ENCODE peak calls at places on chromosomes 4 and X, in eight cellular contexts. Q, G, E, V, O, R, F and C are unnamed samples.

GRCh38 chr4:40200881-40201797 is 4.3 kb downstream of the RHOH start:
- DNase-seq in Q (no peak), G (no peak), E (no peak), V (no peak), O (no peak), R (peak), F (no peak), C (no peak)

GRCh38 chrX:29555465-29556091 is 659.8 kb upstream of the MAGEB2 start:
- DNase-seq in Q (no peak), G (no peak), E (no peak), V (no peak), O (no peak), R (no peak), F (no peak), C (no peak)

GRCh38 chrX:108245462-108245861 is 153.9 kb downstream of the ATG4A start:
- DNase-seq in Q (no peak), G (no peak), E (no peak), V (no peak), O (no peak), R (no peak), F (peak), C (no peak)

GRCh38 chrX:12988797-12989196 is 13.9 kb downstream of the TMSB4X start:
- DNase-seq in Q (no peak), G (no peak), E (no peak), V (no peak), O (no peak), R (no peak), F (no peak), C (no peak)

GRCh38 chr4:101356928-101357327 is 9.6 kb upstream of the PPP3CA start:
- DNase-seq in Q (no peak), G (no peak), E (no peak), V (no peak), O (no peak), R (peak), F (no peak), C (no peak)

GRCh38 chr4:123833156-123833555 is 436.6 kb downstream of the SPRY1 start:
- DNase-seq in Q (no peak), G (no peak), E (no peak), V (no peak), O (no peak), R (peak), F (no peak), C (no peak)

GRCh38 chr4:79948739-79949138 is 124.3 kb downstream of the ANTXR2 start:
- DNase-seq in Q (no peak), G (no peak), E (no peak), V (no peak), O (no peak), R (no peak), F (no peak), C (no peak)

GRCh38 chrX:150933945-150934350 is 35.5 kb upstream of the CD99L2 start:
- DNase-seq in Q (no peak), G (no peak), E (no peak), V (no peak), O (no peak), R (no peak), F (no peak), C (no peak)

GRCh38 chrX:23742174-23742692 is 843 bp downstream of the ACOT9 start:
- DNase-seq in Q (no peak), G (no peak), E (no peak), V (peak), O (peak), R (no peak), F (peak), C (peak)

GRCh38 chr4:108116423-108117168 is 52.1 kb downstream of the LEF1 start:
- DNase-seq in Q (no peak), G (no peak), E (no peak), V (no peak), O (no peak), R (no peak), F (no peak), C (no peak)

GRCh38 chr4:89723096-89723495 is 113.9 kb downstream of the SNCA start:
- DNase-seq in Q (no peak), G (no peak), E (no peak), V (no peak), O (no peak), R (no peak), F (no peak), C (no peak)

GRCh38 chrX:10011261-10011931 is 44.2 kb downstream of the CLDN34 start:
- DNase-seq in Q (peak), G (no peak), E (no peak), V (no peak), O (no peak), R (no peak), F (peak), C (no peak)

GRCh38 chrX:22063284-22063683 is 31.2 kb downstream of the PHEX start:
- DNase-seq in Q (no peak), G (no peak), E (peak), V (no peak), O (no peak), R (no peak), F (no peak), C (peak)

GRCh38 chr4:83109480-83110221 is 4.9 kb downstream of the PLAC8 start:
- DNase-seq in Q (peak), G (peak), E (peak), V (peak), O (peak), R (no peak), F (peak), C (peak)

GRCh38 chrX:129737921-129738320 is 858 bp upstream of the XPNPEP2 start:
- DNase-seq in Q (no peak), G (no peak), E (no peak), V (no peak), O (no peak), R (no peak), F (no peak), C (no peak)

GRCh38 chr4:37628977-37629609 is 57.1 kb downstream of the RELL1 start:
- DNase-seq in Q (peak), G (no peak), E (no peak), V (no peak), O (no peak), R (peak), F (no peak), C (no peak)

GRCh38 chr4:140151700-140152014 is 2.3 kb downstream of the MAML3 start:
- DNase-seq in Q (peak), G (peak), E (peak), V (peak), O (peak), R (no peak), F (peak), C (peak)

GRCh38 chr4:66736593-66736992 is 808.7 kb downstream of the CENPC start:
- DNase-seq in Q (no peak), G (no peak), E (no peak), V (no peak), O (no peak), R (no peak), F (no peak), C (no peak)

GRCh38 chr4:76250962-76251361 is 559 bp upstream of the FAM47E start:
- DNase-seq in Q (no peak), G (no peak), E (no peak), V (no peak), O (no peak), R (no peak), F (peak), C (no peak)

GRCh38 chr4:181650033-181650825 is 593.0 kb upstream of the TENM3 start:
- DNase-seq in Q (no peak), G (no peak), E (no peak), V (no peak), O (no peak), R (no peak), F (no peak), C (no peak)

GRCh38 chrX:149628280-149628679 is 3.3 kb downstream of the TMEM185A start:
- DNase-seq in Q (no peak), G (no peak), E (no peak), V (no peak), O (no peak), R (no peak), F (no peak), C (no peak)

GRCh38 chr4:81601270-81601694 is 129.6 kb upstream of the RASGEF1B start:
- DNase-seq in Q (no peak), G (no peak), E (no peak), V (no peak), O (no peak), R (no peak), F (no peak), C (no peak)

GRCh38 chr4:89152972-89153371 is 41.6 kb downstream of the TIGD2 start:
- DNase-seq in Q (no peak), G (no peak), E (no peak), V (no peak), O (no peak), R (no peak), F (peak), C (no peak)

GRCh38 chr4:101835121-101835904 is 44.8 kb downstream of the BANK1 start:
- DNase-seq in Q (peak), G (no peak), E (no peak), V (no peak), O (no peak), R (no peak), F (no peak), C (no peak)

GRCh38 chr4:183905593-183906485 is 732 bp downstream of the STOX2 start:
- DNase-seq in Q (peak), G (peak), E (no peak), V (peak), O (peak), R (no peak), F (peak), C (no peak)

GRCh38 chrX:44904542-44905115 is 31.6 kb downstream of the KDM6A start:
- DNase-seq in Q (no peak), G (no peak), E (no peak), V (no peak), O (no peak), R (no peak), F (peak), C (no peak)

GRCh38 chr4:11748169-11748872 is 319.6 kb upstream of the HS3ST1 start:
- DNase-seq in Q (no peak), G (no peak), E (no peak), V (peak), O (no peak), R (peak), F (no peak), C (no peak)

GRCh38 chrX:97315939-97316338 is 432.2 kb downstream of the RPA4 start:
- DNase-seq in Q (no peak), G (no peak), E (no peak), V (no peak), O (no peak), R (no peak), F (peak), C (no peak)

GRCh38 chr4:101981756-101982155 is 191.2 kb downstream of the BANK1 start:
- DNase-seq in Q (no peak), G (no peak), E (no peak), V (no peak), O (no peak), R (no peak), F (peak), C (no peak)